ENCODE peak calls at places on chromosome 13, in seven cellular contexts. N is endothelial cell, S is lower leg skin, X is A549, F is NCI-H1694 treated with DMSO at 0.1 percent for 48 hours, R is fibroblast of mammary gland, A is IMR-90. M is an unnamed sample.

GRCh38 chr13:109610517-109610916 is 175.9 kb downstream of the IRS2 start:
- DNase-seq in A (no peak), R (peak), F (no peak), X (peak), S (peak), N (peak), M (no peak)

GRCh38 chr13:84844473-84844872 is 954.7 kb downstream of the SLITRK6 start:
- DNase-seq in A (no peak), S (no peak), F (no peak), R (no peak), X (peak), N (no peak), M (no peak)

GRCh38 chr13:109072505-109072904 is 443.1 kb downstream of the MYO16 start:
- DNase-seq in N (no peak), R (no peak), A (no peak), X (no peak), F (no peak), S (no peak), M (no peak)

GRCh38 chr13:30726192-30726591 is 9.2 kb upstream of the ALOX5AP start:
- DNase-seq in S (no peak), N (no peak), R (no peak), F (no peak), X (no peak), A (no peak), M (no peak)

GRCh38 chr13:85031771-85032170 is 767.4 kb downstream of the SLITRK6 start:
- DNase-seq in R (no peak), F (no peak), N (no peak), X (no peak), A (no peak), S (no peak), M (no peak)

GRCh38 chr13:104773775-104774174 is 1707.6 kb upstream of the SLC10A2 start:
- DNase-seq in S (no peak), X (peak), F (peak), N (peak), R (peak), A (peak), M (peak)

GRCh38 chr13:42524487-42525034 is 49.4 kb upstream of the TNFSF11 start:
- DNase-seq in R (peak), F (no peak), X (peak), A (no peak), N (no peak), S (no peak), M (peak)

GRCh38 chr13:52010890-52011689 is at the start of gene ATP7B:
- DNase-seq in F (no peak), X (peak), R (no peak), N (peak), A (no peak), S (no peak), M (no peak)

GRCh38 chr13:30569901-30570576 is 47.7 kb upstream of the USPL1 start:
- DNase-seq in F (no peak), S (peak), X (peak), R (peak), N (no peak), A (peak), M (peak)

GRCh38 chr13:66795636-66796035 is 434.5 kb downstream of the PCDH9 start:
- DNase-seq in F (no peak), R (no peak), A (no peak), X (no peak), S (no peak), N (no peak), M (no peak)

GRCh38 chr13:110634558-110634957 is 19.2 kb downstream of the NAXD start:
- DNase-seq in S (no peak), F (no peak), R (peak), N (no peak), X (peak), A (peak), M (no peak)

GRCh38 chr13:74128171-74128767 is 5.9 kb downstream of the KLF12 start:
- DNase-seq in N (no peak), A (peak), S (no peak), R (peak), X (no peak), F (no peak), M (peak)

GRCh38 chr13:40316301-40316700 is 350.1 kb downstream of the FOXO1 start:
- DNase-seq in R (no peak), A (no peak), S (no peak), F (no peak), X (no peak), N (no peak), M (no peak)

GRCh38 chr13:97028441-97029299 is 34.4 kb upstream of the OXGR1 start:
- DNase-seq in F (peak), S (peak), A (peak), R (peak), N (peak), X (peak), M (peak)

GRCh38 chr13:96963786-96964475 is 30.3 kb downstream of the OXGR1 start:
- DNase-seq in R (no peak), A (no peak), X (no peak), F (no peak), N (no peak), S (no peak), M (no peak)